ENCODE peak calls at places on chromosomes 11 and 22, in five cellular contexts. T is activated CD4-positive, CD25-positive, alpha-beta regulatory T cell; R is HFFc6; M is NCI-H1930; Y is activated naive CD4-positive, alpha-beta T cell treated with Interleukin-2 at 50 U/mL for 16 hours. E is an unnamed sample.

GRCh38 chr11:79762271-79762935 is 321.6 kb upstream of the TENM4 start:
- DNase-seq in Y (no peak), T (no peak), M (peak), R (no peak), E (no peak)

GRCh38 chr11:32154275-32154674 is 63.4 kb downstream of the RCN1 start:
- DNase-seq in T (no peak), Y (no peak), M (no peak), R (peak), E (no peak)

GRCh38 chr11:64482588-64482987 is 108.4 kb upstream of the SLC22A12 start:
- DNase-seq in M (no peak), T (no peak), Y (no peak), R (no peak), E (no peak)

GRCh38 chr11:66235141-66235540 is 33.3 kb upstream of the RAB1B start:
- DNase-seq in T (no peak), Y (no peak), R (no peak), M (no peak), E (no peak)

GRCh38 chr22:46108564-46109473 is 41.5 kb upstream of the PPARA start:
- DNase-seq in Y (no peak), M (no peak), R (peak), T (no peak), E (no peak)

GRCh38 chr22:49968831-49969661 is 8.5 kb downstream of the PIM3 start:
- DNase-seq in M (no peak), T (no peak), Y (peak), R (no peak), E (no peak)

GRCh38 chr11:30000986-30001385 is 15.8 kb downstream of the KCNA4 start:
- DNase-seq in R (no peak), M (peak), T (no peak), Y (no peak), E (no peak)

GRCh38 chr22:46381142-46381541 is 45.6 kb downstream of the TRMU start:
- DNase-seq in R (no peak), Y (no peak), T (no peak), M (no peak), E (no peak)

GRCh38 chr11:22674470-22675426 is 8.3 kb downstream of the GAS2 start:
- DNase-seq in T (no peak), R (no peak), M (no peak), Y (no peak), E (no peak)

GRCh38 chr11:1542267-1542666 is 29.8 kb downstream of the DUSP8 start:
- DNase-seq in R (no peak), M (no peak), T (no peak), Y (no peak), E (no peak)

GRCh38 chr11:46737699-46738098 is 18.7 kb downstream of the F2 start:
- DNase-seq in Y (no peak), T (no peak), M (no peak), R (no peak), E (no peak)

GRCh38 chr11:86741489-86742435 is 58.6 kb upstream of the PRSS23 start:
- DNase-seq in T (no peak), R (peak), M (peak), Y (no peak), E (no peak)

GRCh38 chr22:22684605-22685561 is 40.5 kb downstream of the GGTLC2 start:
- DNase-seq in Y (no peak), M (peak), T (no peak), R (peak), E (no peak)

GRCh38 chr11:66143264-66143566 is 73.1 kb downstream of the PACS1 start:
- DNase-seq in R (no peak), Y (no peak), M (no peak), T (no peak), E (no peak)

GRCh38 chr11:17779861-17780594 is 45.4 kb downstream of the KCNC1 start:
- DNase-seq in T (no peak), M (no peak), Y (no peak), R (no peak), E (no peak)

GRCh38 chr22:40766956-40767355 is 52.2 kb downstream of the SLC25A17 start:
- DNase-seq in Y (no peak), M (no peak), T (no peak), R (no peak), E (no peak)

GRCh38 chr11:65560555-65561418 is 2.6 kb upstream of the LTBP3 start:
- DNase-seq in Y (no peak), T (no peak), M (no peak), R (no peak), E (no peak)

GRCh38 chr11:2175659-2176058 is 4.0 kb upstream of the TH start:
- DNase-seq in T (no peak), Y (no peak), R (peak), M (no peak), E (no peak)